ENCODE peak calls at places on chromosomes 13 and 19, in eight cellular contexts. S is breast epithelium, Z is NB4, X is left ventricle myocardium inferior, B is neural crest cell, L is GM10248, O is RWPE1, Y is GM12865. W is an unnamed sample.

GRCh38 chr13:45492538-45492937 is 27.8 kb downstream of the COG3 start:
- DNase-seq in X (no peak), O (no peak), L (no peak), S (no peak), Z (no peak), B (no peak), Y (no peak), W (no peak)

GRCh38 chr13:49997935-49998334 is 1.1 kb downstream of the TRIM13 start:
- DNase-seq in X (no peak), S (no peak), O (no peak), L (no peak), Y (no peak), B (no peak), Z (peak), W (no peak)

GRCh38 chr19:44990966-44991365 is 10.3 kb upstream of the RELB start:
- DNase-seq in B (no peak), O (no peak), L (no peak), Z (no peak), Y (peak), X (no peak), S (no peak), W (no peak)

GRCh38 chr13:51728972-51729371 is 75.0 kb downstream of the DHRS12 start:
- DNase-seq in L (no peak), X (no peak), B (no peak), Z (peak), S (no peak), Y (no peak), O (peak), W (no peak)

GRCh38 chr13:25571237-25571636 is 199.5 kb downstream of the ATP8A2 start:
- DNase-seq in O (no peak), L (no peak), Z (no peak), X (no peak), S (no peak), B (no peak), Y (no peak), W (no peak)

GRCh38 chr19:27796540-27796939 is 1416.4 kb downstream of the UQCRFS1 start:
- DNase-seq in L (no peak), Z (no peak), B (no peak), S (no peak), Y (no peak), O (no peak), X (no peak), W (no peak)

GRCh38 chr13:77511552-77511951 is 24.0 kb upstream of the SCEL start:
- DNase-seq in B (no peak), Z (peak), S (no peak), L (no peak), X (no peak), O (no peak), Y (no peak), W (no peak)

GRCh38 chr13:50410921-50411712 is 395.9 kb downstream of the KCNRG start:
- DNase-seq in B (no peak), O (peak), Z (peak), Y (no peak), S (no peak), X (no peak), L (no peak), W (no peak)

GRCh38 chr13:35857769-35858168 is 273.4 kb downstream of the DCLK1 start:
- DNase-seq in S (no peak), Y (no peak), B (no peak), Z (no peak), O (no peak), L (no peak), X (no peak), W (no peak)

GRCh38 chr19:31415322-31415721 is 66.1 kb upstream of the TSHZ3 start:
- DNase-seq in Y (no peak), B (no peak), S (no peak), O (no peak), X (no peak), L (no peak), Z (no peak), W (no peak)

GRCh38 chr19:55145241-55145640 is 3.8 kb downstream of the TNNT1 start:
- DNase-seq in S (no peak), B (no peak), O (no peak), Y (no peak), Z (peak), X (no peak), L (no peak), W (no peak)

GRCh38 chr13:41909524-41909923 is 51.4 kb downstream of the VWA8 start:
- DNase-seq in Y (no peak), X (no peak), Z (no peak), L (no peak), O (peak), B (no peak), S (no peak), W (no peak)

GRCh38 chr13:45751882-45752281 is 49.8 kb downstream of the CBY2 start:
- DNase-seq in Y (no peak), O (no peak), Z (no peak), L (no peak), B (no peak), S (no peak), X (no peak), W (no peak)

GRCh38 chr13:36130168-36130541 is 1.0 kb downstream of the DCLK1 start:
- DNase-seq in B (no peak), S (no peak), L (no peak), O (no peak), Y (no peak), Z (no peak), X (no peak), W (no peak)

GRCh38 chr13:73957889-73958288 is 176.3 kb downstream of the KLF12 start:
- DNase-seq in L (no peak), Y (no peak), Z (no peak), X (no peak), B (no peak), O (no peak), S (no peak), W (no peak)

GRCh38 chr19:15251010-15251748 is 18.9 kb upstream of the EPHX3 start:
- DNase-seq in Z (no peak), S (no peak), Y (no peak), L (no peak), O (peak), B (no peak), X (no peak), W (no peak)

GRCh38 chr19:21566073-21566472 is 60.7 kb downstream of the ZNF429 start:
- DNase-seq in Y (no peak), Z (peak), B (no peak), S (no peak), X (no peak), O (peak), L (no peak), W (no peak)

GRCh38 chr13:43865892-43866291 is 13.6 kb downstream of the CCDC122 start:
- DNase-seq in S (no peak), L (no peak), X (no peak), Y (no peak), B (no peak), O (no peak), Z (peak), W (no peak)

GRCh38 chr19:2546128-2547032 is 70.5 kb downstream of the GADD45B start:
- DNase-seq in L (no peak), S (peak), Y (no peak), B (peak), O (no peak), X (peak), Z (peak), W (no peak)

GRCh38 chr19:41861098-41861768 is 1.2 kb downstream of the RPS19 start:
- DNase-seq in O (no peak), L (no peak), B (no peak), Y (no peak), Z (no peak), S (no peak), X (no peak), W (no peak)

GRCh38 chr19:7833225-7834156 is 3.5 kb downstream of the EVI5L start:
- DNase-seq in B (no peak), Y (no peak), Z (no peak), X (peak), S (no peak), L (no peak), O (peak), W (no peak)

GRCh38 chr13:99404005-99404755 is 97.0 kb upstream of the GPR183 start:
- DNase-seq in X (no peak), O (peak), S (no peak), Y (no peak), L (no peak), B (no peak), Z (no peak), W (no peak)

GRCh38 chr13:35159041-35159440 is 217.0 kb downstream of the NBEA start:
- DNase-seq in X (no peak), S (no peak), B (no peak), L (no peak), Y (no peak), O (no peak), Z (no peak), W (no peak)

GRCh38 chr19:3821857-3822364 is 35.7 kb upstream of the MATK start:
- DNase-seq in Y (peak), O (peak), L (peak), X (peak), Z (peak), B (peak), S (peak), W (peak)

GRCh38 chr13:21998279-21998678 is 327.4 kb downstream of the FGF9 start:
- DNase-seq in O (no peak), X (no peak), L (no peak), S (no peak), Y (no peak), Z (no peak), B (no peak), W (no peak)

GRCh38 chr13:40401911-40402776 is 264.3 kb downstream of the FOXO1 start:
- DNase-seq in O (peak), Y (peak), Z (peak), S (peak), X (peak), B (no peak), L (peak), W (peak)

GRCh38 chr13:102680133-102680717 is 14.6 kb downstream of the METTL21C start:
- DNase-seq in L (no peak), S (no peak), Y (no peak), Z (no peak), X (no peak), O (no peak), B (no peak), W (no peak)

GRCh38 chr19:31356587-31357314 is 7.5 kb upstream of the TSHZ3 start:
- DNase-seq in B (no peak), L (no peak), Y (no peak), Z (peak), S (no peak), O (no peak), X (peak), W (no peak)

GRCh38 chr19:13366529-13367143 is 139.6 kb downstream of the CACNA1A start:
- DNase-seq in B (peak), O (peak), S (no peak), Z (peak), X (no peak), L (no peak), Y (peak), W (peak)

GRCh38 chr19:39264306-39265290 is 3.6 kb upstream of the IFNL2 start:
- DNase-seq in S (no peak), Z (no peak), Y (no peak), B (peak), L (no peak), X (no peak), O (no peak), W (peak)

GRCh38 chr19:39499082-39499642 is 415 bp downstream of the DLL3 start:
- DNase-seq in B (peak), Z (no peak), S (no peak), Y (peak), L (no peak), X (no peak), O (no peak), W (no peak)

GRCh38 chr19:45515081-45515624 is 7.9 kb downstream of the VASP start:
- DNase-seq in S (no peak), X (peak), B (no peak), Z (peak), Y (peak), O (no peak), L (peak), W (peak)

GRCh38 chr13:83221256-83221655 is 661.0 kb downstream of the SLITRK1 start:
- DNase-seq in Y (no peak), B (no peak), Z (peak), O (peak), X (no peak), L (no peak), S (no peak), W (no peak)

GRCh38 chr13:33508060-33508459 is 222.5 kb upstream of the STARD13 start:
- DNase-seq in L (no peak), Z (no peak), O (no peak), X (no peak), B (no peak), S (no peak), Y (no peak), W (no peak)

DNA sequence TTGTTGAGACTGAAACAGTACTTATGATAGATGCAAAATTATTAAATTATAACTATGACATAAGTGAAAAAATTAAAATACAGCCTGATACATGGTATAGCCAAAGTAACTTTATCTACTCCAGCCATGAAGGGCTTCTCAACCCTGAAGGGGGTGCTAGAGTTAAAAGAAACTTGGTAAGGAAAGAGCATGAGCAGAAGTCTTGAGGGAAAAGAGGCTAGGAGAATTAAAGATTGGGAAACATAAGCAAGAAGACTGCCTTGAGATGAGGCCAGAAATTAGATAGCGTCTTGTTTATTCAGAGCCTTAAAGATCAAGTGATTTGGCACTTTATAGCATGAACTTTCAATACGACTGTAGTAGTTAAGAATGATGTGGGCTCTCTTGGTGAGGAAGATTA is 385.5 kb upstream of the PRR20A start:
- DNase-seq in B (no peak), O (no peak), S (no peak), L (no peak), Y (no peak), Z (peak), X (no peak), W (no peak)
- TF ChIP-seq CTCF in B (no peak), O (no peak), S (no peak), L (no peak), Y (no peak), Z (no peak), X (peak), W (no peak)

DNA sequence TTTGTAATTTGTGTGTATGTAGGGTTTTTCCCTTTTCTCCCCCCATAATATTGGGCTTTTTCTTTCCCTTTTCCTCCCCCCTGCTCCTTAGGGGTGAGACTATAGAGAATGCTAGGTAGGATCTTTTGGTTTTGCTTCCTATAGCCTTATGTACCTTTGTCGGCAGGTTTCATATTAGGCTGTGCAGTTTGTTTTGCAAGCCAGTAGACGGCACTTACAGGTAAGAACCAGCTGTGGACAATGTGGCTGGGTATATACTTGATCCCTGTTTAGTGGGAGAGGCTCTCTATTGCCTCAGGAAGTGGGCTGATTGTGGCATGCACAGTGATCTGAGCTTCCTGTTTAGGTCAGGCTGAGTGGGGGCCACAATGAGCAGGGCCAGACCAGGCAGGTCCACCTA is 359.2 kb upstream of the OBI1 start:
- DNase-seq in X (no peak), O (no peak), Y (no peak), Z (no peak), B (no peak), L (no peak), S (no peak), W (no peak)
- TF ChIP-seq CTCF in X (no peak), O (no peak), Y (no peak), Z (no peak), B (no peak), L (no peak), S (no peak), W (no peak)

DNA sequence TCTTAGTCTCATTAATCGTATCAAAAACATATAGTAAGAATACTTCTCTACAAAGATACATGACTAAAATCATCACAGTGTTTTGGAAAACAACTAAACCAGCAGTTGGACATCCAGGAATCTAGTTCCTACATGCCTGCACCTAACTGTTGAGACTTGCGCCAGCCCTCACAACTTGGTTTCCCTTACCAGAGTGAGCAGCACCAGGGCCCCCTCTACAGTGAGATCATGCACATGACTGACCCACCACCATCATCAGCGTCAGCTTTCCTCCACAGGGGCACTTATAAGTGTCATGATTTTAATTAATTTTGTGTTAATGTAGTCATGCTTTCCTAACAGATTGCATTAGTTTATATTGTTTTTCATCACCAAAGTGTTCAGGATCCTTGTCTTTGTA is 1322.0 kb downstream of the EFNB2 start:
- DNase-seq in B (no peak), L (no peak), O (no peak), S (no peak), Y (peak), Z (peak), X (no peak), W (no peak)
- TF ChIP-seq CTCF in B (no peak), L (no peak), O (no peak), S (no peak), Y (peak), Z (no peak), X (no peak), W (no peak)

GRCh38 chr19:50315773-50316448 is 13.3 kb downstream of the KCNC3 start:
- DNase-seq in X (no peak), S (no peak), L (peak), Z (peak), B (no peak), Y (peak), O (no peak), W (peak)
- TF ChIP-seq CTCF in X (no peak), S (no peak), L (no peak), Z (no peak), B (peak), Y (peak), O (no peak), W (no peak)

GRCh38 chr19:50661675-50662441 is 12.6 kb downstream of the C19orf81 start:
- DNase-seq in B (no peak), O (no peak), Y (no peak), S (no peak), L (no peak), Z (no peak), X (no peak), W (no peak)

GRCh38 chr19:50664204-50664603 is 15.0 kb downstream of the C19orf81 start:
- DNase-seq in X (no peak), L (no peak), O (no peak), Y (no peak), B (no peak), Z (no peak), S (no peak), W (no peak)

GRCh38 chr19:50661087-50661486 is 11.8 kb downstream of the C19orf81 start:
- DNase-seq in X (no peak), Z (no peak), O (no peak), L (no peak), B (no peak), Y (no peak), S (no peak), W (no peak)

GRCh38 chr19:50662442-50663279 is 13.4 kb downstream of the C19orf81 start:
- DNase-seq in Z (no peak), L (no peak), O (no peak), Y (no peak), S (no peak), X (no peak), B (no peak), W (no peak)

GRCh38 chr19:50663280-50663790 is 14.1 kb downstream of the C19orf81 start:
- DNase-seq in Y (no peak), X (no peak), Z (peak), B (no peak), L (no peak), O (no peak), S (no peak), W (no peak)
- TF ChIP-seq CTCF in Y (no peak), X (no peak), Z (peak), B (peak), L (no peak), O (no peak), S (no peak), W (no peak)

GRCh38 chr13:29849071-29849541 is 1.3 kb downstream of the UBL3 start:
- DNase-seq in L (peak), Z (peak), S (no peak), Y (peak), B (no peak), O (no peak), X (no peak), W (peak)

GRCh38 chr13:29846475-29847256 is 3.8 kb downstream of the UBL3 start:
- DNase-seq in B (no peak), O (no peak), X (no peak), S (no peak), Y (no peak), L (no peak), Z (no peak), W (no peak)

GRCh38 chr13:29847501-29847983 is 2.9 kb downstream of the UBL3 start:
- DNase-seq in B (peak), S (no peak), Y (no peak), O (no peak), L (no peak), Z (peak), X (no peak), W (no peak)

GRCh38 chr13:29844441-29844840 is 6.0 kb downstream of the UBL3 start:
- DNase-seq in L (no peak), S (no peak), Y (no peak), B (no peak), X (no peak), O (no peak), Z (no peak), W (no peak)

GRCh38 chr13:29845440-29846056 is 4.9 kb downstream of the UBL3 start:
- DNase-seq in O (no peak), Z (peak), L (no peak), X (no peak), S (no peak), Y (no peak), B (no peak), W (no peak)
- TF ChIP-seq CTCF in O (peak), Z (no peak), L (peak), X (peak), S (no peak), Y (no peak), B (peak), W (no peak)

DNA sequence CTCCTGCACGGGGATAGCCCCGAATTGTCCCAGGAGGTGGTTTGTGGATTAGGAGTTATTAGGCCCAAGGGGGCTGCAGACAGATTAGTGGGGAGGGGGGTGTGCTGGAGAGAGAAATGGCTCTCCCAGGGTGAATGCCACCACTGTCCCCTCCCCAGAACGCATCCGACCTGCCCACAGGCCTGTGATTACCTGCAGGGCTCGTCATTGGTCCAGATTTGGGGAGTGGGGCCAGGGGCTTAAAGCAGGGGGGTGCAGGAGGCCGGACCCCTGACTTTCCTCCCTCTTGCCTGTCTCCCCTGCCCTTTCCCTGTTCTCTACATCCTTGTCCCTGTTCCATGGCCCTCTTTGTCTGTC is 1.2 kb downstream of the NRTN start:
- DNase-seq in Z (no peak), L (no peak), O (no peak), B (no peak), Y (no peak), S (no peak), X (no peak), W (no peak)
- TF ChIP-seq CTCF in Z (no peak), L (no peak), O (peak), B (no peak), Y (no peak), S (peak), X (no peak), W (no peak)

GRCh38 chr13:66716502-66716901 is 513.6 kb downstream of the PCDH9 start:
- DNase-seq in B (no peak), Y (no peak), Z (no peak), L (no peak), O (no peak), S (no peak), X (no peak), W (no peak)
- TF ChIP-seq CTCF in B (no peak), Y (no peak), Z (no peak), L (no peak), O (no peak), S (no peak), X (no peak), W (no peak)

W was measured in GM13976.